ENCODE peak calls at places on chromosome 12, in six cellular contexts. A is cardiac fibroblast, G is activated B cell treated with CpG ODN at 0.5 μM for 24 hours, C is endothelial cell, X is A549, Z is AG04450. P is an unnamed sample.
A peak's percentile ranks its signal among the peaks of the same experiment; 100 is the strongest.

GRCh38 chr12:9707864-9708808 is 24.8 kb downstream of the CLECL1 start:
- DNase-seq in Z (peak; percentile 30), A (peak; percentile 76), G (no peak), C (peak; percentile 48), X (peak; percentile 68), P (peak; percentile 35)

GRCh38 chr12:46722737-46723136 is 103.1 kb downstream of the SLC38A4 start:
- DNase-seq in A (peak; percentile 19), Z (no peak), C (no peak), X (no peak), G (no peak), P (no peak)

GRCh38 chr12:53057816-53058500 is 8.1 kb downstream of the TNS2 start:
- DNase-seq in G (no peak), Z (no peak), C (no peak), X (no peak), A (no peak), P (no peak)

GRCh38 chr12:117044790-117045174 is 54.4 kb downstream of the TESC start:
- DNase-seq in Z (no peak), A (no peak), C (no peak), G (no peak), X (no peak), P (no peak)

GRCh38 chr12:46268349-46268616 is 560 bp downstream of the SLC38A1 start:
- DNase-seq in Z (no peak), X (no peak), C (no peak), G (peak; percentile 33), A (peak; percentile 42), P (no peak)

GRCh38 chr12:131332224-131332623 is 378.5 kb downstream of the ADGRD1 start:
- DNase-seq in G (no peak), X (no peak), C (no peak), Z (no peak), A (no peak), P (no peak)

GRCh38 chr12:131699434-131699833 is 11.5 kb upstream of the SFSWAP start:
- DNase-seq in A (peak; percentile 55), Z (no peak), C (no peak), X (no peak), G (no peak), P (no peak)

GRCh38 chr12:9032202-9032964 is 43.0 kb downstream of the KLRG1 start:
- DNase-seq in A (no peak), G (no peak), X (no peak), Z (no peak), C (no peak), P (no peak)

GRCh38 chr12:49895773-49896172 is 7.9 kb downstream of the FAIM2 start:
- DNase-seq in A (no peak), X (no peak), G (no peak), C (no peak), Z (no peak), P (no peak)

GRCh38 chr12:120649442-120650248 is 9.2 kb downstream of the CABP1 start:
- DNase-seq in Z (no peak), X (no peak), C (no peak), G (no peak), A (no peak), P (no peak)

GRCh38 chr12:59056931-59057330 is 136.6 kb upstream of the LRIG3 start:
- DNase-seq in C (no peak), A (peak; percentile 65), Z (no peak), G (no peak), X (no peak), P (no peak)

GRCh38 chr12:59059401-59059935 is 139.2 kb upstream of the LRIG3 start:
- DNase-seq in X (no peak), A (no peak), C (no peak), G (no peak), Z (no peak), P (no peak)

DNA sequence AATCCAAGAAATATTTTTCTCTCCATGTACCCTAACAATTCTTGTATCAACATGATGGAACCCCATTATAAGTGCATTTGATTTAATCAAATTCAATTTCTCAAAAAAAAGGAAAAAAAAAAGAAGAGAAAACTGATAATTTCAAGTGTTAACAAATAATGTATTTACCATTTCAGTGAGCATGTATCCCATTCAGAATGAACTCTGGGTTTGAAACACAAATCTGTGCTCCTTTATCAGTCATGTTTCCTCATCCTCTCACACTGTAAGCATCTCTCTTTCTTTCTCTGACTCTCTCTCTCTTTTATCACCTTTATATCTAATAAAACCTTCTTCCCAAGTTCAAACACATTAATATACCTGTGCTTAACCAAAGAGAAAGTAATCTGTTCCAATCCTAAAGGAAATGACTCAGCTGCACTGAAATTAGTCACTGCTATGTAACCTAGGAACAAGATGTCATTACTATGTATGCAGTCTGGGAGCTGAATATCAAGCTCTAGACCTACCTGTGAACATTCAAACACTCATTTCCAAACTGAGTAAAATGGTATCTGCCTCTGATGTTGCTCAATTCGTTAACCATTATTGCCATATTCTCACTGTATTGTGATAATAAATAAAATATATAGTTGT is 135.0 kb upstream of the LRIG3 start:
- DNase-seq in Z (no peak), G (no peak), X (peak; percentile 76), A (peak; percentile 89), C (no peak), P (no peak)
- TF ChIP-seq CTCF in Z (no peak), G (no peak), X (no peak), A (no peak), C (no peak), P (no peak)

DNA sequence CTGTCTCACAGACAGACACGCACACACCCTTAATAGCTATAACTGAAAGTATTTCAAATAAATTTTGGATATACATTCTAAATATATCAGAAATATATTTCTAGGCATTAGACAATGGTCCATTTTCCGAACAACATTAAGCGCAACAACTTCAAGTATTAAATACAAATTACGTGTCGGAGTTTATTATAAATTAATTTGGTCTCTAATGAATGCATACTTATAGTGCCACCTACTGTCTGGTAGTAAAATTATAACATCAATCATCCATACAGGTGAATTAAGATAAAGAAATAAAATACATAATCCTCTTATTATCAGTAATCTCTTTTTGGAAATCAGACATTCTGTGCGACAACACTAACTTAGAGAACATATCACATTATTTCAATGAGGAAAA is 27.2 kb upstream of the CMAS start:
- DNase-seq in X (peak; percentile 15), A (peak; percentile 35), Z (no peak), C (no peak), G (no peak), P (no peak)
- TF ChIP-seq CTCF in X (peak; percentile 69), A (peak; percentile 35), Z (no peak), C (peak; percentile 54), G (no peak), P (peak; percentile 37)

GRCh38 chr12:93895096-93895460 is 217.9 kb downstream of the CRADD start:
- DNase-seq in C (no peak), Z (no peak), A (peak; percentile 58), G (no peak), X (no peak), P (no peak)
- TF ChIP-seq CTCF in C (no peak), Z (peak; percentile 34), A (peak; percentile 17), G (no peak), X (no peak), P (no peak)

GRCh38 chr12:89621511-89621910 is 87.1 kb downstream of the ATP2B1 start:
- DNase-seq in Z (no peak), G (no peak), A (no peak), C (no peak), X (no peak), P (no peak)
- TF ChIP-seq CTCF in Z (no peak), G (no peak), A (no peak), C (no peak), X (no peak), P (no peak)

DNA sequence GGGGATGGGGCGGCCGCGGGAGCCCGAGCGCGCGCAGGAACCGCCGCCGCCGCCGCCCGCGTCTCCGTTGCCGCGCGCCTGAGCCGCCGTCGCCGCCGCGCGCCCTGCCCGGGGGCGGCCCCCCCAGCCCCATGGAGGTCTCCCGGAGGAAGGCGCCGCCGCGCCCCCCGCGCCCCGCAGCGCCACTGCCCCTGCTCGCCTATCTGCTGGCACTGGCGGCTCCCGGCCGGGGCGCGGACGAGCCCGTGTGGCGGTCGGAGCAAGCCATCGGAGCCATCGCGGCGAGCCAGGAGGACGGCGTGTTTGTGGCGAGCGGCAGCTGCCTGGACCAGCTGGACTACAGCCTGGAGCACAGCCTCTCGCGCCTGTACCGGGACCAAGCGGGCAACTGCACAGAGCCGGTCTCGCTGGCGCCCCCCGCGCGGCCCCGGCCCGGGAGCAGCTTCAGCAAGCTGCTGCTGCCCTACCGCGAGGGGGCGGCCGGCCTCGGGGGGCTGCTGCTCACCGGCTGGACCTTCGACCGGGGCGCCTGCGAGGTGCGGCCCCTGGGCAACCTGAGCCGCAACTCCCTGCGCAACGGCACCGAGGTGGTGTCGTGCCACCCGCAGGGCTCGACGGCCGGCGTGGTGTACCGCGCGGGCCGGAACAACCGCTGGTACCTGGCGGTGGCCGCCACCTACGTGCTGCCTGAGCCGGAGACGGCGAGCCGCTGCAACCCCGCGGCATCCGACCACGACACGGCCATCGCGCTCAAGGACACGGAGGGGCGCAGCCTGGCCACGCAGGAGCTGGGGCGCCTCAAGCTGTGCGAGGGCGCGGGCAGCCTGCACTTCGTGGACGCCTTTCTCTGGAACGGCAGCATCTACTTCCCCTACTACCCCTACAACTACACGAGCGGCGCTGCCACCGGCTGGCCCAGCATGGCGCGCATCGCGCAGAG is 734 bp downstream of the PLXNC1 start:
- DNase-seq in Z (no peak), A (peak; percentile 36), X (peak; percentile 46), G (peak; percentile 71), C (peak; percentile 58), P (peak; percentile 47)
- TF ChIP-seq CTCF in Z (peak; percentile 22), A (no peak), X (peak; percentile 45), G (no peak), C (peak; percentile 43), P (peak; percentile 63)